ENCODE peak calls at places on chromosome X, in ten cellular contexts. V, G, C, I, R, H, P, X, Q and A are unnamed samples.

GRCh38 chrX:102651242-102651967 is at the start of gene GPRASP1:
- DNase-seq in V (peak; percentile 70), G (peak; percentile 53), C (peak; percentile 79), I (peak; percentile 55), R (no peak), H (peak; percentile 91), P (no peak), X (no peak), Q (peak; percentile 69), A (peak; percentile 46)

GRCh38 chrX:104568304-104568915 is 2.4 kb downstream of the IL1RAPL2 start:
- DNase-seq in V (no peak), G (no peak), C (no peak), I (no peak), R (no peak), H (no peak), P (no peak), X (no peak), Q (no peak), A (no peak)

GRCh38 chrX:130994671-130995070 is 63.5 kb upstream of the ARHGAP36 start:
- DNase-seq in V (no peak), G (no peak), C (no peak), I (no peak), R (no peak), H (no peak), P (peak; percentile 16), X (no peak), Q (no peak), A (peak; percentile 47)

GRCh38 chrX:134570899-134571298 is 87.4 kb downstream of the PLAC1 start:
- DNase-seq in V (no peak), G (no peak), C (no peak), I (no peak), R (no peak), H (no peak), P (no peak), X (no peak), Q (no peak), A (no peak)

GRCh38 chrX:147911192-147912022 is at the start of gene FMR1:
- DNase-seq in V (peak; percentile 93), G (peak; percentile 90), C (peak; percentile 95), I (peak; percentile 91), R (peak; percentile 84), H (peak; percentile 98), P (peak; percentile 94), X (peak; percentile 67), Q (peak; percentile 93), A (peak; percentile 95)

GRCh38 chrX:119181491-119181890 is 53.9 kb upstream of the KIAA1210 start:
- DNase-seq in V (no peak), G (no peak), C (no peak), I (peak; percentile 5), R (peak; percentile 12), H (no peak), P (peak; percentile 34), X (peak; percentile 18), Q (no peak), A (no peak)

GRCh38 chrX:40171513-40172168 is 73.9 kb upstream of the BCOR start:
- DNase-seq in V (no peak), G (no peak), C (peak; percentile 25), I (no peak), R (no peak), H (no peak), P (no peak), X (no peak), Q (no peak), A (peak; percentile 57)

GRCh38 chrX:150683536-150684146 is 9.6 kb upstream of the MTMR1 start:
- DNase-seq in V (no peak), G (no peak), C (no peak), I (peak; percentile 7), R (peak; percentile 26), H (no peak), P (peak; percentile 35), X (peak; percentile 12), Q (no peak), A (peak; percentile 68)

DNA sequence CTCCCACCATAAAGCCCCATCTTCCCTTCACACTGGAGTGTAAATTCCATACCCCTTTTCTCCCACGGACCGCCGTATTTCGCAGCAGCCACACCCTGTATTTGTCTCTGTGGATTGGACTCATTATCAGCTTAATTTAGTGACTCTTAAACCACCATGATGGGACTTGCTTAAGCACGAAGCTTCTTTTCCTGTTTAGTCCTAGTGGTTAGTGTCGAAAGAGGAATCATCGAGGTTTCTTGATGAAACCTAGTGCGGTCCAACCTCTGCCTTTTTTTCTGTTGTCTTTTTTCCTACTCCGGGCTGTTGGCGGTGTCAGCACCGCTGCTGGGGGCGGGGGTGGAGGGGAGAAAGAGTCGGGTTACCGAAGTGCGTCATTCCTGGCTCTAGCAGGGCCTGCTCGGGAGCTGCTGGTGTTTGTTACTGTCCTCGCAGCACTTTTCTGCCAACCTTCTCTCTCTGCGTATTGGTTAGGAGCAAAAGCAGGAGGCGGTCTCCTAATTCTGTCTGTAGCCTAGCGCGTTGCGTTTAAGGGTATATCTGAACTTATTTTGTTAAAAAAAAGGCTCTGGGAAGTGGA is 1.4 kb downstream of the STAG2 start:
- DNase-seq in V (peak; percentile 89), G (peak; percentile 86), C (peak; percentile 95), I (peak; percentile 92), R (peak; percentile 88), H (peak; percentile 96), P (peak; percentile 83), X (peak; percentile 75), Q (peak; percentile 91), A (peak; percentile 92)
- TF ChIP-seq POLR2A in V (peak; percentile 46), G (peak; percentile 47), C (peak; percentile 76), I (peak; percentile 63), R (no peak), H (no peak), P (no peak), X (no peak), Q (peak; percentile 64), A (peak; percentile 91)

GRCh38 chrX:20481632-20482031 is 214.9 kb upstream of the RPS6KA3 start:
- DNase-seq in V (no peak), G (no peak), C (no peak), I (no peak), R (no peak), H (no peak), P (no peak), X (no peak), Q (no peak), A (no peak)

GRCh38 chrX:20479048-20479447 is 212.3 kb upstream of the RPS6KA3 start:
- DNase-seq in V (no peak), G (no peak), C (no peak), I (no peak), R (peak; percentile 76), H (no peak), P (no peak), X (no peak), Q (no peak), A (no peak)

GRCh38 chrX:20477836-20478532 is 211.3 kb upstream of the RPS6KA3 start:
- DNase-seq in V (no peak), G (no peak), C (no peak), I (no peak), R (no peak), H (no peak), P (no peak), X (no peak), Q (no peak), A (no peak)

GRCh38 chrX:20479896-20480295 is 213.2 kb upstream of the RPS6KA3 start:
- DNase-seq in V (no peak), G (no peak), C (no peak), I (no peak), R (peak; percentile 70), H (no peak), P (no peak), X (no peak), Q (no peak), A (no peak)

DNA sequence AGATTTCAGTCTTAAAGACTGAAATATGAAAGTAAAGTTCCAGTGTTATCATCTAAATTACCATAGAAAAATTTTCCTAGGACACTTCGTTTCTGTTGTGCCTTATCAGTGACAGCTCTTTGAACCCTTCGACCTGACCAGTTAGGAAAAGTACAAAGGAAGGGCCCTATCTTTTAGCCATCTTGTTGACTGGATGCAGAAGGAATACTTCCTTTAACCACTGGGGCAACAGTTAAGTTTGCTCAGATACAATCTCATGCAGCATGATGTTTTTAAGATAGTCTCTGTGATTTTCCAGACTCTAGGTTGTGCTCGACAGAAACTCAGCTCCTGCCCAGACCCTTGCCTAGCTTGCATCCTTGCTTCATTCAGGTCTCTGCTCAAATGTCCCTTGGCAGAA is 210.5 kb upstream of the RPS6KA3 start:
- DNase-seq in V (no peak), G (no peak), C (no peak), I (no peak), R (peak; percentile 71), H (no peak), P (no peak), X (no peak), Q (no peak), A (no peak)
- TF ChIP-seq POLR2A in V (no peak), G (no peak), C (no peak), I (no peak), R (no peak), H (no peak), P (no peak), X (no peak), Q (no peak), A (no peak)

DNA sequence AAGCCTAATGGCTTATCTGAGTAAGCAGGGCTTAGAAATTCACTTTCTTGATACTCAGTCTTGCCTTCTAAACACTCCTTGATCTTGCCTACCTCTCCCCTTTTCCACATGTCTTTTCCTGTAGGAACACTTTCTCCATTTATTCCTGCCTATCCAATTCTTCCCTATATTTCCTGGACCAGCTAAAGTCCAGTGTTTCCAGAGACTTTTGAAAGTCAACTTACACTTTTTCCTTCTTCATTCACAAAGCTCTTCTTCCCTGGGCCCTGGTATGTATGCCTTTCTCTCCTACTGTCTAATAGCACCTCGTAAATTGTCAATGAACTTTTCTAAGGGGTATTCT is 20.6 kb downstream of the VSIG4 start:
- DNase-seq in V (no peak), G (no peak), C (no peak), I (no peak), R (no peak), H (no peak), P (no peak), X (no peak), Q (no peak), A (no peak)
- TF ChIP-seq POLR2A in V (no peak), G (no peak), C (no peak), I (no peak), R (no peak), H (no peak), P (no peak), X (no peak), Q (no peak), A (no peak)

GRCh38 chrX:155026420-155026726 is 271 bp upstream of the FUNDC2 start:
- DNase-seq in V (no peak), G (no peak), C (no peak), I (no peak), R (no peak), H (no peak), P (peak; percentile 72), X (no peak), Q (no peak), A (no peak)

GRCh38 chrX:155028749-155029360 is 2.2 kb downstream of the FUNDC2 start:
- DNase-seq in V (no peak), G (no peak), C (no peak), I (no peak), R (no peak), H (no peak), P (no peak), X (no peak), Q (no peak), A (peak; percentile 6)

GRCh38 chrX:155026727-155027508 is at the start of gene FUNDC2:
- DNase-seq in V (peak; percentile 93), G (peak; percentile 89), C (peak; percentile 91), I (peak; percentile 88), R (peak; percentile 87), H (peak; percentile 98), P (peak; percentile 7), X (peak; percentile 86), Q (peak; percentile 94), A (peak; percentile 96)

GRCh38 chrX:155028192-155028591 is 1.5 kb downstream of the FUNDC2 start:
- DNase-seq in V (no peak), G (no peak), C (no peak), I (no peak), R (no peak), H (no peak), P (no peak), X (no peak), Q (no peak), A (peak; percentile 46)

DNA sequence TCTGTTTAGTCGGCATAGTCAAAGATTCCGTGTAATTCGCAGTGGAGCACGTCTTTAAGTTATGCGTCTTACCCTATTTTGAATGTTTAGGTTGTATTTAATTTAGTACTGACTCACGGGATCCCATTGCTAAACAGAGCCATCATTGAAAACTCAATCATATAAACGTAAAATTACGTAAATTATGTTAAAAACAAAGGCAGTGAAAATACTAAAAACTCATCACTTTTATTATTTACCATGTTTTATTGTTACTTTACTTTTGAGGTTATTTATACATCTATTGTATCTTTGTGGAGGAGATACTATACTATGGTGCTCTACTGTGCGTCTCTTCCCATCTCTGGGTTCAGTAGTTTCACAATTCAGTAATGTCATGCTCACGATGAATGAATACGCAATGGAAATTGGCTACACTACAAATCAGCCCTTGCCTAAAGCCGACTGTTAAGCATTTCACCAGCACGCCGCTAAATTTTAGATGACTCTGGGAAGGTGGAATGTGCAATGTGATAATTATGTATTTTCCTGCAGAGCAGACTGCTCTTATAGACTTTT is 944 bp downstream of the FUNDC2 start:
- DNase-seq in V (peak; percentile 34), G (no peak), C (peak; percentile 46), I (peak; percentile 8), R (peak; percentile 11), H (no peak), P (no peak), X (peak; percentile 23), Q (peak; percentile 24), A (peak; percentile 80)
- TF ChIP-seq POLR2A in V (peak; percentile 76), G (peak; percentile 56), C (peak; percentile 58), I (peak; percentile 54), R (no peak), H (no peak), P (no peak), X (no peak), Q (no peak), A (peak; percentile 73)